ENCODE peak calls at places on chromosome 6, in five cellular contexts. C, A, W, B and M are unnamed samples.

GRCh38 chr6:30774701-30775100 is 30.4 kb upstream of the IER3 start:
- DNase-seq in A (no peak), C (no peak), B (no peak), W (no peak), M (no peak)

GRCh38 chr6:143205983-143206382 is 145.3 kb downstream of the AIG1 start:
- DNase-seq in W (no peak), A (no peak), C (no peak), B (no peak), M (no peak)

GRCh38 chr6:139923964-139924475 is 549.6 kb upstream of the CITED2 start:
- DNase-seq in C (no peak), W (no peak), A (no peak), B (no peak), M (no peak)

GRCh38 chr6:88922775-88923548 is 40.5 kb downstream of the RNGTT start:
- DNase-seq in C (peak), W (no peak), B (no peak), A (no peak), M (no peak)

GRCh38 chr6:95515975-95516374 is 61.4 kb upstream of the MANEA start:
- DNase-seq in B (no peak), C (no peak), W (no peak), A (no peak), M (no peak)

GRCh38 chr6:160259143-160259425 is 463 bp upstream of the SLC22A2 start:
- DNase-seq in C (no peak), B (no peak), A (no peak), W (no peak), M (peak)

GRCh38 chr6:121305957-121306607 is 28.2 kb downstream of the TBC1D32 start:
- DNase-seq in C (no peak), B (no peak), A (no peak), W (no peak), M (no peak)

GRCh38 chr6:166619912-166620311 is 7.1 kb downstream of the RPS6KA2 start:
- DNase-seq in C (peak), A (no peak), B (peak), W (no peak), M (peak)

GRCh38 chr6:35777356-35778102 is 1.1 kb downstream of the CLPSL2 start:
- DNase-seq in C (no peak), A (no peak), W (no peak), B (no peak), M (no peak)

GRCh38 chr6:135306740-135307420 is 125.8 kb downstream of the MYB start:
- DNase-seq in B (no peak), A (no peak), W (no peak), C (no peak), M (no peak)

GRCh38 chr6:78909391-78909790 is 42.0 kb downstream of the IRAK1BP1 start:
- DNase-seq in B (no peak), A (no peak), W (no peak), C (peak), M (no peak)

GRCh38 chr6:15338462-15338861 is 92.6 kb downstream of the JARID2 start:
- DNase-seq in A (no peak), B (no peak), W (no peak), C (no peak), M (no peak)

GRCh38 chr6:13273931-13274706 is 54.2 kb downstream of the TBC1D7 start:
- DNase-seq in A (peak), C (no peak), W (peak), B (peak), M (no peak)

GRCh38 chr6:3628143-3628840 is 123.2 kb downstream of the PXDC1 start:
- DNase-seq in B (no peak), C (no peak), W (no peak), A (no peak), M (no peak)

GRCh38 chr6:455006-455585 is 63.5 kb downstream of the IRF4 start:
- DNase-seq in W (peak), B (no peak), A (no peak), C (no peak), M (no peak)

GRCh38 chr6:169707772-169708171 is 5.8 kb downstream of the C6orf120 start:
- DNase-seq in C (no peak), B (no peak), W (no peak), A (no peak), M (no peak)

GRCh38 chr6:107618672-107619071 is 128.8 kb downstream of the SOBP start:
- DNase-seq in C (no peak), B (no peak), A (no peak), W (peak), M (no peak)